ENCODE peak calls at places on chromosomes 12 and 14, in seven cellular contexts. One of them, this sample, is unnamed.

GRCh38 chr12:71208053-71208685 is 50.4 kb upstream of the TSPAN8 start:
- DNase-seq in brain microvascular endothelial cell: no peak
- DNase-seq in keratinocyte: no peak
- DNase-seq in fibroblast of pulmonary artery: no peak
- DNase-seq in cardiac fibroblast: peak; percentile 10
- DNase-seq in kidney epithelial cell: no peak
- DNase-seq in upper lobe of right lung: no peak
- DNase-seq in this sample: no peak

GRCh38 chr14:79831198-79831890 is 380.0 kb downstream of the DIO2 start:
- DNase-seq in cardiac fibroblast: peak; percentile 82
- DNase-seq in fibroblast of pulmonary artery: peak; percentile 17
- DNase-seq in brain microvascular endothelial cell: no peak
- DNase-seq in kidney epithelial cell: no peak
- DNase-seq in keratinocyte: no peak
- DNase-seq in upper lobe of right lung: no peak
- DNase-seq in this sample: no peak

GRCh38 chr12:64912501-64912900 is 88.1 kb downstream of the TBC1D30 start:
- DNase-seq in upper lobe of right lung: no peak
- DNase-seq in fibroblast of pulmonary artery: no peak
- DNase-seq in keratinocyte: no peak
- DNase-seq in cardiac fibroblast: no peak
- DNase-seq in brain microvascular endothelial cell: no peak
- DNase-seq in kidney epithelial cell: no peak
- DNase-seq in this sample: no peak

GRCh38 chr14:78153069-78153351 is 17.2 kb upstream of the NRXN3 start:
- DNase-seq in brain microvascular endothelial cell: no peak
- DNase-seq in cardiac fibroblast: peak; percentile 21
- DNase-seq in keratinocyte: no peak
- DNase-seq in upper lobe of right lung: no peak
- DNase-seq in kidney epithelial cell: no peak
- DNase-seq in fibroblast of pulmonary artery: peak; percentile 3
- DNase-seq in this sample: no peak

GRCh38 chr14:52263190-52263589 is 4.3 kb upstream of the PTGDR start:
- DNase-seq in brain microvascular endothelial cell: no peak
- DNase-seq in cardiac fibroblast: no peak
- DNase-seq in fibroblast of pulmonary artery: no peak
- DNase-seq in kidney epithelial cell: no peak
- DNase-seq in upper lobe of right lung: no peak
- DNase-seq in keratinocyte: no peak
- DNase-seq in this sample: no peak

GRCh38 chr14:50362791-50363733 is 33.6 kb downstream of the CDKL1 start:
- DNase-seq in upper lobe of right lung: no peak
- DNase-seq in kidney epithelial cell: no peak
- DNase-seq in cardiac fibroblast: peak; percentile 41
- DNase-seq in keratinocyte: no peak
- DNase-seq in fibroblast of pulmonary artery: no peak
- DNase-seq in brain microvascular endothelial cell: no peak
- DNase-seq in this sample: no peak

GRCh38 chr14:104600141-104600643 is 4.4 kb downstream of the TMEM179 start:
- DNase-seq in keratinocyte: no peak
- DNase-seq in cardiac fibroblast: no peak
- DNase-seq in upper lobe of right lung: peak; percentile 47
- DNase-seq in kidney epithelial cell: no peak
- DNase-seq in brain microvascular endothelial cell: no peak
- DNase-seq in fibroblast of pulmonary artery: no peak
- DNase-seq in this sample: no peak

GRCh38 chr14:89337161-89337560 is 79.9 kb downstream of the FOXN3 start:
- DNase-seq in brain microvascular endothelial cell: no peak
- DNase-seq in cardiac fibroblast: no peak
- DNase-seq in fibroblast of pulmonary artery: no peak
- DNase-seq in kidney epithelial cell: no peak
- DNase-seq in keratinocyte: no peak
- DNase-seq in upper lobe of right lung: no peak
- DNase-seq in this sample: no peak

GRCh38 chr14:92619671-92620437 is 106.3 kb downstream of the RIN3 start:
- DNase-seq in kidney epithelial cell: no peak
- DNase-seq in upper lobe of right lung: no peak
- DNase-seq in cardiac fibroblast: no peak
- DNase-seq in brain microvascular endothelial cell: no peak
- DNase-seq in fibroblast of pulmonary artery: no peak
- DNase-seq in keratinocyte: no peak
- DNase-seq in this sample: no peak

GRCh38 chr14:87992349-87992719 is 648 bp downstream of the GALC start:
- DNase-seq in cardiac fibroblast: no peak
- DNase-seq in keratinocyte: no peak
- DNase-seq in upper lobe of right lung: no peak
- DNase-seq in fibroblast of pulmonary artery: no peak
- DNase-seq in brain microvascular endothelial cell: no peak
- DNase-seq in kidney epithelial cell: no peak
- DNase-seq in this sample: no peak

GRCh38 chr12:6347367-6348338 is 5.8 kb upstream of the TNFRSF1A start:
- DNase-seq in keratinocyte: no peak
- DNase-seq in kidney epithelial cell: no peak
- DNase-seq in fibroblast of pulmonary artery: peak; percentile 97
- DNase-seq in cardiac fibroblast: peak; percentile 55
- DNase-seq in brain microvascular endothelial cell: no peak
- DNase-seq in upper lobe of right lung: no peak
- DNase-seq in this sample: no peak

GRCh38 chr12:2963154-2963759 is 4.1 kb downstream of the TEAD4 start:
- DNase-seq in upper lobe of right lung: no peak
- DNase-seq in keratinocyte: no peak
- DNase-seq in fibroblast of pulmonary artery: no peak
- DNase-seq in cardiac fibroblast: no peak
- DNase-seq in brain microvascular endothelial cell: no peak
- DNase-seq in kidney epithelial cell: no peak
- DNase-seq in this sample: no peak

DNA sequence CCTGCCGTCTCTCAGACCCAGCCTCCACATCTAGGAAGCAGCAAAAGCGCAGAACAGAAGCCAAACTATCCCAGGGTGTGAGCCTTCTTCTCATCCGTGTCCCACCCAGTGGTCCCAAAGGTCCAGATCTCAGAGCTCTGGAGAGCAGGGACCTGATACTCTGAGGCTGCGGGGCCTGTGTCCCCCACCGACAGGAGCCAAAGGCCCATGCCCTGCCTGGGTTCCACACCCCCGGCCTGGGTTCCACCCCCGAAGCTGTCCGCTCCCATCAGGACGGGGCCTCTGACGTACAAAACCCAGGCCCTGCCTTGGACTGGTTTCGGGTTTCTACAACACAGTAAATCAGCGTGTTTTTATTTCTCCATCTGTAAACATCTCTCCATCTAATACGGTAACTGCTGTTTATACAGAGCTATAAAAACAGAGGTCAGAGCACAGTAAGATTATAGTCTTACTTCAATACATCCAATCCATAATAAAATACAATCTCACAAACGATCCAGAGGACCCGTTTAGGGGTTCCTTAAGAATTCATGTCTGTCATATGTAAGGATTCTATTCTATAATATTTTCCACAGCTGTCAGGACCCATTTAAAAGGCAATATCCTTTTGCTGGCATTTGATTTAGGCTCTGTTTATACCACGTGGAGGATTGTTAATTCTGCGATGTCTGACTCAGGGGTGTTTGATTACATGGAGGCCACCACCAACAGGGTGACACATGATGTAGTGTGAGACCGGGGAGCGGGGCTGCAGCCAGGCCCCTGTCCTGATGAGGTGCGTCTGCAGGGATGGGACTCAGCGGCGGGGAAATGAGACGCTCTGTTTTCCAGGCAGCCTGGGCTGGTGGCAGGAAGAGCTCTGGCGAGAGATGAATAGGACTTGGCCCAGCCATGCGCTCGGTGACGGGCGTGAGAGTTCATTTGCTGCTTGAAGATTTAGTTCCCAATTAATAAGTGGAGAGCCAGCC is 110.3 kb downstream of the DICER1 start:
- DNase-seq in cardiac fibroblast: no peak
- DNase-seq in upper lobe of right lung: peak; percentile 51
- DNase-seq in keratinocyte: no peak
- DNase-seq in brain microvascular endothelial cell: no peak
- DNase-seq in kidney epithelial cell: no peak
- DNase-seq in fibroblast of pulmonary artery: no peak
- DNase-seq in this sample: no peak
- H3K4me3 ChIP-seq in cardiac fibroblast: no peak overlapping the region
- H3K4me3 ChIP-seq in upper lobe of right lung: no peak overlapping the region
- H3K4me3 ChIP-seq in keratinocyte: no peak overlapping the region
- H3K4me3 ChIP-seq in brain microvascular endothelial cell: no peak overlapping the region
- H3K4me3 ChIP-seq in kidney epithelial cell: no peak overlapping the region
- H3K4me3 ChIP-seq in fibroblast of pulmonary artery: no peak overlapping the region
- H3K4me3 ChIP-seq in this sample: no peak overlapping the region

GRCh38 chr12:15196221-15196620 is 25.0 kb downstream of the RERG start:
- DNase-seq in keratinocyte: no peak
- DNase-seq in fibroblast of pulmonary artery: no peak
- DNase-seq in kidney epithelial cell: no peak
- DNase-seq in cardiac fibroblast: no peak
- DNase-seq in upper lobe of right lung: no peak
- DNase-seq in brain microvascular endothelial cell: no peak
- DNase-seq in this sample: no peak
- TF ChIP-seq CTCF in keratinocyte: no peak
- TF ChIP-seq CTCF in fibroblast of pulmonary artery: no peak
- TF ChIP-seq CTCF in kidney epithelial cell: no peak
- TF ChIP-seq CTCF in cardiac fibroblast: no peak
- TF ChIP-seq CTCF in upper lobe of right lung: no peak
- TF ChIP-seq CTCF in brain microvascular endothelial cell: no peak
- TF ChIP-seq CTCF in this sample: no peak

GRCh38 chr14:90809530-90810312 is 6.5 kb downstream of the TTC7B start:
- DNase-seq in fibroblast of pulmonary artery: no peak
- DNase-seq in keratinocyte: no peak
- DNase-seq in kidney epithelial cell: no peak
- DNase-seq in upper lobe of right lung: no peak
- DNase-seq in cardiac fibroblast: no peak
- DNase-seq in brain microvascular endothelial cell: no peak
- DNase-seq in this sample: no peak
- H3K4me3 ChIP-seq in fibroblast of pulmonary artery: no peak overlapping the region
- H3K4me3 ChIP-seq in keratinocyte: no peak overlapping the region
- H3K4me3 ChIP-seq in kidney epithelial cell: no peak overlapping the region
- H3K4me3 ChIP-seq in upper lobe of right lung: no peak overlapping the region
- H3K4me3 ChIP-seq in cardiac fibroblast: no peak overlapping the region
- H3K4me3 ChIP-seq in brain microvascular endothelial cell: no peak overlapping the region
- H3K4me3 ChIP-seq in this sample: no peak overlapping the region

DNA sequence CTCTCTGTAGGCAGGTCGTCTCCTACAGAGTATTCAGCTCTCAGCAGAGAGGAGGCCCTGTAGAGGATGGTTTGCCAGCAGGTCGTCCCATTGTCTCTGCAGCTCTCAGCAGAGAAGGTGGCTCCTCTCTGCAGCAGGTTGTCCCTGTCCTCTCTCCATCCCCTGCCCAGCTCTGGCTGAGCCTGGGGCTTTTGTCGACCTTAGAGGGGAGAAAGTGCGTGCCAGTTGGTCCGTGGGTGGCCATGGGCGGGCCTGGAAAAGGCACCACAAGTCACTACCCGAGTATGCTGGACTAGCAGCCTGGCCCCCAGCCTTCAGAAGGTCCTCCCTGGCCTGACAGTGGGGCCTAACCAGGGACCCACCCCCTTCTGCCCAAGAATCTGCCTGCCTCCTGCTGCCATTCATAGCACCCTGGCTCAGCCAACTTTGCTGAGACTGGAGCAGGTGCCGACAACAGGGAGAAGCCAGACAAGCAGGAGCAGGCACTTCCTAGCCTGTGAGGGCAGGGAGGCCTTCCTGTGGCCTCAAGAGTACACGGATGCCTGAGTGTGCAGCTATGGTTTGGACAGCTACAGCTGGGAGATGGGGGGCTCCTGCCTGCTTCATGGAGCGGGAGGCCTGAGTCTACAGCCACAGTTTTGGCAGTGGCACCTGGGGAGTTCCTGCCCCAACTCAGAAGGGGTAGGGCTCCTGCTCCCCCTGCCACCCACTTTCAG is 59.7 kb upstream of the KCNH3 start:
- DNase-seq in keratinocyte: no peak
- DNase-seq in cardiac fibroblast: no peak
- DNase-seq in kidney epithelial cell: no peak
- DNase-seq in upper lobe of right lung: no peak
- DNase-seq in brain microvascular endothelial cell: no peak
- DNase-seq in fibroblast of pulmonary artery: no peak
- DNase-seq in this sample: no peak
- TF ChIP-seq CTCF in keratinocyte: no peak
- TF ChIP-seq CTCF in cardiac fibroblast: no peak
- TF ChIP-seq CTCF in kidney epithelial cell: no peak
- TF ChIP-seq CTCF in upper lobe of right lung: no peak
- TF ChIP-seq CTCF in brain microvascular endothelial cell: no peak
- TF ChIP-seq CTCF in fibroblast of pulmonary artery: no peak
- TF ChIP-seq CTCF in this sample: no peak

GRCh38 chr14:103395245-103395644 is 10.0 kb downstream of the MARK3 start:
- DNase-seq in upper lobe of right lung: no peak
- DNase-seq in brain microvascular endothelial cell: peak; percentile 28
- DNase-seq in kidney epithelial cell: no peak
- DNase-seq in fibroblast of pulmonary artery: no peak
- DNase-seq in cardiac fibroblast: peak; percentile 67
- DNase-seq in keratinocyte: no peak
- DNase-seq in this sample: no peak
- H3K4me3 ChIP-seq in upper lobe of right lung: no peak overlapping the region
- H3K4me3 ChIP-seq in brain microvascular endothelial cell: no peak overlapping the region
- H3K4me3 ChIP-seq in kidney epithelial cell: no peak overlapping the region
- H3K4me3 ChIP-seq in fibroblast of pulmonary artery: no peak overlapping the region
- H3K4me3 ChIP-seq in cardiac fibroblast: no peak overlapping the region
- H3K4me3 ChIP-seq in keratinocyte: no peak overlapping the region
- H3K4me3 ChIP-seq in this sample: no peak overlapping the region